ENCODE peak calls at places on chromosome 9, in eight cellular contexts. One of them, this sample, is unnamed.

GRCh38 chr9:121773286-121773953 is 122.0 kb downstream of the DAB2IP start:
- DNase-seq in NCI-H345: no peak
- DNase-seq in activated CD4-positive, CD25-positive, alpha-beta regulatory T cell: no peak
- DNase-seq in astrocyte of the spinal cord: no peak
- DNase-seq in bronchial epithelial cell: no peak
- DNase-seq in activated effector memory CD4-positive, alpha-beta T cell treated with Interleukin-2 at 50 U/mL for 16 hours: no peak
- DNase-seq in Right ventricle myocardium superior: no peak
- DNase-seq in right lobe of liver: no peak
- DNase-seq in this sample: no peak

GRCh38 chr9:93205045-93205768 is 21.3 kb downstream of the WNK2 start:
- DNase-seq in NCI-H345: no peak
- DNase-seq in activated CD4-positive, CD25-positive, alpha-beta regulatory T cell: no peak
- DNase-seq in astrocyte of the spinal cord: no peak
- DNase-seq in bronchial epithelial cell: no peak
- DNase-seq in activated effector memory CD4-positive, alpha-beta T cell treated with Interleukin-2 at 50 U/mL for 16 hours: no peak
- DNase-seq in Right ventricle myocardium superior: peak; percentile 87
- DNase-seq in right lobe of liver: no peak
- DNase-seq in this sample: peak; percentile 89

GRCh38 chr9:84775056-84775648 is 105.6 kb downstream of the NTRK2 start:
- DNase-seq in NCI-H345: no peak
- DNase-seq in activated CD4-positive, CD25-positive, alpha-beta regulatory T cell: no peak
- DNase-seq in astrocyte of the spinal cord: no peak
- DNase-seq in bronchial epithelial cell: no peak
- DNase-seq in activated effector memory CD4-positive, alpha-beta T cell treated with Interleukin-2 at 50 U/mL for 16 hours: no peak
- DNase-seq in Right ventricle myocardium superior: no peak
- DNase-seq in right lobe of liver: no peak
- DNase-seq in this sample: no peak

GRCh38 chr9:95605826-95606555 is 89.2 kb upstream of the PTCH1 start:
- DNase-seq in NCI-H345: no peak
- DNase-seq in activated CD4-positive, CD25-positive, alpha-beta regulatory T cell: no peak
- DNase-seq in astrocyte of the spinal cord: peak; percentile 4
- DNase-seq in bronchial epithelial cell: no peak
- DNase-seq in activated effector memory CD4-positive, alpha-beta T cell treated with Interleukin-2 at 50 U/mL for 16 hours: no peak
- DNase-seq in Right ventricle myocardium superior: no peak
- DNase-seq in right lobe of liver: no peak
- DNase-seq in this sample: no peak

GRCh38 chr9:130347931-130348330 is 82.4 kb downstream of the HMCN2 start:
- DNase-seq in NCI-H345: no peak
- DNase-seq in activated CD4-positive, CD25-positive, alpha-beta regulatory T cell: no peak
- DNase-seq in astrocyte of the spinal cord: no peak
- DNase-seq in bronchial epithelial cell: no peak
- DNase-seq in activated effector memory CD4-positive, alpha-beta T cell treated with Interleukin-2 at 50 U/mL for 16 hours: no peak
- DNase-seq in Right ventricle myocardium superior: no peak
- DNase-seq in right lobe of liver: no peak
- DNase-seq in this sample: no peak

GRCh38 chr9:110942522-110942921 is 95.7 kb downstream of the LPAR1 start:
- DNase-seq in NCI-H345: no peak
- DNase-seq in activated CD4-positive, CD25-positive, alpha-beta regulatory T cell: no peak
- DNase-seq in astrocyte of the spinal cord: peak; percentile 78
- DNase-seq in bronchial epithelial cell: no peak
- DNase-seq in activated effector memory CD4-positive, alpha-beta T cell treated with Interleukin-2 at 50 U/mL for 16 hours: no peak
- DNase-seq in Right ventricle myocardium superior: no peak
- DNase-seq in right lobe of liver: no peak
- DNase-seq in this sample: no peak

GRCh38 chr9:135864447-135865049 is 42.8 kb downstream of the CAMSAP1 start:
- DNase-seq in NCI-H345: peak; percentile 42
- DNase-seq in activated CD4-positive, CD25-positive, alpha-beta regulatory T cell: peak; percentile 46
- DNase-seq in astrocyte of the spinal cord: peak; percentile 50
- DNase-seq in bronchial epithelial cell: peak; percentile 31
- DNase-seq in activated effector memory CD4-positive, alpha-beta T cell treated with Interleukin-2 at 50 U/mL for 16 hours: peak; percentile 53
- DNase-seq in Right ventricle myocardium superior: peak; percentile 78
- DNase-seq in right lobe of liver: peak; percentile 65
- DNase-seq in this sample: peak; percentile 81

GRCh38 chr9:79054500-79054899 is 517.3 kb upstream of the TLE4 start:
- DNase-seq in NCI-H345: no peak
- DNase-seq in activated CD4-positive, CD25-positive, alpha-beta regulatory T cell: no peak
- DNase-seq in astrocyte of the spinal cord: peak; percentile 5
- DNase-seq in bronchial epithelial cell: no peak
- DNase-seq in activated effector memory CD4-positive, alpha-beta T cell treated with Interleukin-2 at 50 U/mL for 16 hours: no peak
- DNase-seq in Right ventricle myocardium superior: no peak
- DNase-seq in right lobe of liver: no peak
- DNase-seq in this sample: no peak

GRCh38 chr9:109817146-109817845 is 37.3 kb downstream of the PALM2AKAP2 start:
- DNase-seq in NCI-H345: no peak
- DNase-seq in activated CD4-positive, CD25-positive, alpha-beta regulatory T cell: no peak
- DNase-seq in astrocyte of the spinal cord: peak; percentile 72
- DNase-seq in bronchial epithelial cell: peak; percentile 68
- DNase-seq in activated effector memory CD4-positive, alpha-beta T cell treated with Interleukin-2 at 50 U/mL for 16 hours: no peak
- DNase-seq in Right ventricle myocardium superior: no peak
- DNase-seq in right lobe of liver: no peak
- DNase-seq in this sample: no peak

GRCh38 chr9:87464110-87464991 is 33.3 kb upstream of the DAPK1 start:
- DNase-seq in NCI-H345: no peak
- DNase-seq in activated CD4-positive, CD25-positive, alpha-beta regulatory T cell: no peak
- DNase-seq in astrocyte of the spinal cord: no peak
- DNase-seq in bronchial epithelial cell: peak; percentile 34
- DNase-seq in activated effector memory CD4-positive, alpha-beta T cell treated with Interleukin-2 at 50 U/mL for 16 hours: no peak
- DNase-seq in Right ventricle myocardium superior: no peak
- DNase-seq in right lobe of liver: no peak
- DNase-seq in this sample: no peak

GRCh38 chr9:84697494-84698114 is 28.1 kb downstream of the NTRK2 start:
- DNase-seq in NCI-H345: peak; percentile 57
- DNase-seq in activated CD4-positive, CD25-positive, alpha-beta regulatory T cell: no peak
- DNase-seq in astrocyte of the spinal cord: peak; percentile 72
- DNase-seq in bronchial epithelial cell: peak; percentile 44
- DNase-seq in activated effector memory CD4-positive, alpha-beta T cell treated with Interleukin-2 at 50 U/mL for 16 hours: peak; percentile 18
- DNase-seq in Right ventricle myocardium superior: peak; percentile 80
- DNase-seq in right lobe of liver: peak; percentile 61
- DNase-seq in this sample: peak; percentile 84

GRCh38 chr9:87749335-87750035 is 23.6 kb downstream of the CTSL start:
- DNase-seq in NCI-H345: no peak
- DNase-seq in activated CD4-positive, CD25-positive, alpha-beta regulatory T cell: no peak
- DNase-seq in astrocyte of the spinal cord: no peak
- DNase-seq in bronchial epithelial cell: no peak
- DNase-seq in activated effector memory CD4-positive, alpha-beta T cell treated with Interleukin-2 at 50 U/mL for 16 hours: no peak
- DNase-seq in Right ventricle myocardium superior: no peak
- DNase-seq in right lobe of liver: no peak
- DNase-seq in this sample: no peak

GRCh38 chr9:137477778-137478612 is 18.9 kb upstream of the NSMF start:
- DNase-seq in NCI-H345: no peak
- DNase-seq in activated CD4-positive, CD25-positive, alpha-beta regulatory T cell: no peak
- DNase-seq in astrocyte of the spinal cord: no peak
- DNase-seq in bronchial epithelial cell: no peak
- DNase-seq in activated effector memory CD4-positive, alpha-beta T cell treated with Interleukin-2 at 50 U/mL for 16 hours: no peak
- DNase-seq in Right ventricle myocardium superior: peak; percentile 16
- DNase-seq in right lobe of liver: peak; percentile 42
- DNase-seq in this sample: peak; percentile 17

GRCh38 chr9:69397384-69398214 is 72.6 kb downstream of the ENTREP1 start:
- DNase-seq in NCI-H345: no peak
- DNase-seq in activated CD4-positive, CD25-positive, alpha-beta regulatory T cell: no peak
- DNase-seq in astrocyte of the spinal cord: no peak
- DNase-seq in bronchial epithelial cell: peak; percentile 33
- DNase-seq in activated effector memory CD4-positive, alpha-beta T cell treated with Interleukin-2 at 50 U/mL for 16 hours: no peak
- DNase-seq in Right ventricle myocardium superior: no peak
- DNase-seq in right lobe of liver: no peak
- DNase-seq in this sample: no peak